ENCODE peak calls at places on chromosomes 13 and 19, in nine cellular contexts. P, Q, S, J, L, R, O, U and C are unnamed samples. For H3K4me1, the result is how much of the 10 kb centered on the place peaks cover.

GRCh38 chr13:90808838-90809237 is 538.6 kb upstream of the MIR17HG start:
- DNase-seq in P (no peak), Q (no peak), S (no peak), J (no peak), L (no peak), R (no peak), O (no peak), U (no peak), C (no peak)

GRCh38 chr13:32811297-32811800 is 204.9 kb upstream of the KL start:
- DNase-seq in P (no peak), Q (no peak), S (no peak), J (no peak), L (no peak), R (peak), O (no peak), U (no peak), C (no peak)

GRCh38 chr19:1261863-1262686 is 7.1 kb upstream of the CIRBP start:
- DNase-seq in P (peak), Q (peak), S (no peak), J (no peak), L (peak), R (peak), O (peak), U (no peak), C (peak)

GRCh38 chr13:96650301-96650886 is 343.9 kb downstream of the OXGR1 start:
- DNase-seq in P (no peak), Q (no peak), S (peak), J (no peak), L (no peak), R (no peak), O (no peak), U (no peak), C (no peak)

GRCh38 chr19:7516281-7516862 is 469 bp downstream of the ZNF358 start:
- DNase-seq in P (no peak), Q (no peak), S (no peak), J (no peak), L (no peak), R (no peak), O (peak), U (no peak), C (no peak)

GRCh38 chr13:46386426-46386995 is 541 bp downstream of the RUBCNL start:
- DNase-seq in P (no peak), Q (no peak), S (no peak), J (peak), L (peak), R (no peak), O (no peak), U (no peak), C (no peak)

GRCh38 chr19:50928841-50929240 is 17.6 kb upstream of the KLK4 start:
- DNase-seq in P (no peak), Q (no peak), S (no peak), J (no peak), L (no peak), R (no peak), O (no peak), U (no peak), C (no peak)

GRCh38 chr19:5253403-5254110 is 87.1 kb downstream of the PTPRS start:
- DNase-seq in P (peak), Q (no peak), S (no peak), J (no peak), L (no peak), R (no peak), O (no peak), U (peak), C (no peak)

GRCh38 chr13:94351292-94352000 is 128.0 kb downstream of the DCT start:
- DNase-seq in P (peak), Q (no peak), S (no peak), J (no peak), L (no peak), R (no peak), O (no peak), U (no peak), C (no peak)

GRCh38 chr13:46831588-46832194 is 34.7 kb upstream of the ESD start:
- DNase-seq in P (peak), Q (peak), S (peak), J (peak), L (peak), R (peak), O (no peak), U (peak), C (peak)

GRCh38 chr19:41802770-41803169 is 6.4 kb downstream of the CEACAM3 start:
- DNase-seq in P (no peak), Q (no peak), S (no peak), J (no peak), L (no peak), R (no peak), O (no peak), U (no peak), C (no peak)

GRCh38 chr13:78608705-78609463 is 5.5 kb upstream of the POU4F1 start:
- DNase-seq in P (no peak), Q (no peak), S (peak), J (no peak), L (no peak), R (no peak), O (no peak), U (no peak), C (no peak)

GRCh38 chr19:19662866-19663291 is 597 bp downstream of the ATP13A1 start:
- DNase-seq in P (peak), Q (no peak), S (no peak), J (no peak), L (no peak), R (no peak), O (no peak), U (no peak), C (no peak)

GRCh38 chr13:51920786-51921185 is 59.0 kb downstream of the CCDC70 start:
- DNase-seq in P (no peak), Q (no peak), S (no peak), J (no peak), L (no peak), R (no peak), O (no peak), U (no peak), C (no peak)

GRCh38 chr19:55579766-55580621 is 654 bp downstream of the ZNF579 start:
- DNase-seq in P (peak), Q (no peak), S (peak), J (no peak), L (no peak), R (no peak), O (peak), U (no peak), C (no peak)

GRCh38 chr19:18274776-18275356 is 614 bp upstream of the IQCN start:
- DNase-seq in P (peak), Q (peak), S (peak), J (peak), L (peak), R (peak), O (peak), U (peak), C (peak)

GRCh38 chr19:13055213-13056051 is 47.2 kb downstream of the LYL1 start:
- DNase-seq in P (peak), Q (peak), S (peak), J (peak), L (no peak), R (peak), O (peak), U (peak), C (peak)

GRCh38 chr19:1087813-1088418 is 7.3 kb downstream of the POLR2E start:
- DNase-seq in P (no peak), Q (peak), S (no peak), J (peak), L (peak), R (peak), O (no peak), U (peak), C (no peak)

GRCh38 chr19:46605356-46605821 is 4.3 kb downstream of the CALM3 start:
- DNase-seq in P (no peak), Q (no peak), S (no peak), J (peak), L (no peak), R (no peak), O (peak), U (no peak), C (no peak)

GRCh38 chr13:111639994-111640393 is 319.6 kb downstream of the TEX29 start:
- DNase-seq in P (no peak), Q (no peak), S (no peak), J (no peak), L (no peak), R (no peak), O (no peak), U (no peak), C (no peak)

GRCh38 chr19:13411899-13412298 is 94.4 kb downstream of the CACNA1A start:
- DNase-seq in P (no peak), Q (no peak), S (no peak), J (no peak), L (no peak), R (no peak), O (no peak), U (no peak), C (no peak)

GRCh38 chr19:3365447-3366103 is 808 bp upstream of the NFIC start:
- DNase-seq in P (peak), Q (peak), S (no peak), J (peak), L (peak), R (peak), O (peak), U (peak), C (peak)

GRCh38 chr19:18895828-18896341 is at the start of gene CERS1:
- DNase-seq in P (no peak), Q (no peak), S (no peak), J (no peak), L (no peak), R (no peak), O (peak), U (no peak), C (no peak)

GRCh38 chr13:37640499-37640898 is 41.9 kb upstream of the POSTN start:
- DNase-seq in P (peak), Q (no peak), S (peak), J (peak), L (no peak), R (no peak), O (no peak), U (no peak), C (no peak)

DNA sequence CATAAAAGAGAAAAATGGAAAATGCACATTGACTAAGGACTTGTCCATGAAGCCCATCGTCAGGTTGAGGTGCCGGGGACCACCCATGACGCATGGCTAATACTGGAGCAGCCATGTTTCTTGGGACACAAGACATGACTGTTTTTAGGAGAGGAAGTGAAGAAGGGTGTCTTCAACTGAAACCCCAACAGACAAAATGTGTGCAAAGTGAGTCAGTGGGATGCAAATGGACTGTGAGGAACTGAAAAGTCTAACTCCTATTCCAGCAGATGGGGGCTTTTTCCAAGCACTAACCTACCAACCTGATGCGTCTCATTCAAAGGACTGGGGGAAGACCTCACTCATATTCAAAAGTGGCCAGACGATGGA is 459.3 kb downstream of the FOXO1 start:
- DNase-seq in P (no peak), Q (no peak), S (no peak), J (no peak), L (no peak), R (no peak), O (no peak), U (no peak), C (no peak)
- H3K4me1 ChIP-seq in P (under half), Q (under half), S (under half), J (under half), L (under half), R (under half), O (under half), U (under half), C (under half)

DNA sequence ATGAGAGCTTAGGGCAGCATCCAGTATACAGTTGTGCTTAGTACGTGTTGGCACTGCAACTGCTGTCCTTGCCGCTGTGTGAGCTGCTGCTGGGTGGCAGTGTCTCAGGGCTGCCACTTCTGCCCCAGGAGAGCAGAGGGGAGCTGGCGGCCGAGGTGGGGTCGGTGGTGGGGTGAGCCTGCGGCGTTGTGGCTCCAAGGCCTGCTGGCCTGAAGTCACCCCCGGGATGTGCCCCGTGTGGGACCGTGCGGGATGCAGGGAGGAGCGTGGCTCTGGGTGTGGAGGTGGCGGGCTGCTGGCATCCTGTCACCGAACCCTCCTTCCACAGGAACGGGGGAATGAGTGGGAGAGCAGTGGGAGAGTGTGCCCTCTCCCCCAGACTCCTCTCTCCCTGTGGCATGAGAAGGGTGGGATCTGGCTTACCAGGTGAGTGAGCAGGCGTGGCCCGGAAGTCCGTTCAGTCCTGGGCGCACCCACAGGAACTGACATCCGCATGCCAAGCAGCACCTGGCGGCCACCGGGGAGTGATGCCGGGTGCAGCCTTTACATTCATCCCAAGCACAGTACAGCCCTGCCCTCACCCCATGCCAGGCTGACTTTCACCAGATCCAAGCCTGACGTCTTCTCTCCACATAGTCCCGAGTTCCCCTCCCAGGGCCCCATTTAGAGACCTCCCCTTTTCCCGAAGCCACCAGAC is 26.5 kb downstream of the MCF2L start:
- DNase-seq in P (no peak), Q (no peak), S (no peak), J (no peak), L (peak), R (peak), O (no peak), U (no peak), C (no peak)
- TF ChIP-seq CTCF in P (no peak), Q (no peak), S (no peak), J (no peak), L (no peak), R (peak), O (no peak), U (no peak), C (no peak)

GRCh38 chr19:39401549-39402416 is 4.9 kb upstream of the ZFP36 start:
- DNase-seq in P (peak), Q (peak), S (no peak), J (peak), L (peak), R (peak), O (no peak), U (peak), C (peak)

GRCh38 chr19:39400997-39401548 is 5.6 kb upstream of the ZFP36 start:
- DNase-seq in P (no peak), Q (no peak), S (no peak), J (no peak), L (no peak), R (no peak), O (no peak), U (no peak), C (no peak)

GRCh38 chr19:39399684-39400465 is 6.8 kb upstream of the ZFP36 start:
- DNase-seq in P (no peak), Q (no peak), S (no peak), J (no peak), L (no peak), R (no peak), O (no peak), U (no peak), C (no peak)

GRCh38 chr19:39398297-39398864 is 7.2 kb downstream of the MED29 start:
- DNase-seq in P (peak), Q (peak), S (no peak), J (peak), L (peak), R (peak), O (peak), U (peak), C (peak)

DNA sequence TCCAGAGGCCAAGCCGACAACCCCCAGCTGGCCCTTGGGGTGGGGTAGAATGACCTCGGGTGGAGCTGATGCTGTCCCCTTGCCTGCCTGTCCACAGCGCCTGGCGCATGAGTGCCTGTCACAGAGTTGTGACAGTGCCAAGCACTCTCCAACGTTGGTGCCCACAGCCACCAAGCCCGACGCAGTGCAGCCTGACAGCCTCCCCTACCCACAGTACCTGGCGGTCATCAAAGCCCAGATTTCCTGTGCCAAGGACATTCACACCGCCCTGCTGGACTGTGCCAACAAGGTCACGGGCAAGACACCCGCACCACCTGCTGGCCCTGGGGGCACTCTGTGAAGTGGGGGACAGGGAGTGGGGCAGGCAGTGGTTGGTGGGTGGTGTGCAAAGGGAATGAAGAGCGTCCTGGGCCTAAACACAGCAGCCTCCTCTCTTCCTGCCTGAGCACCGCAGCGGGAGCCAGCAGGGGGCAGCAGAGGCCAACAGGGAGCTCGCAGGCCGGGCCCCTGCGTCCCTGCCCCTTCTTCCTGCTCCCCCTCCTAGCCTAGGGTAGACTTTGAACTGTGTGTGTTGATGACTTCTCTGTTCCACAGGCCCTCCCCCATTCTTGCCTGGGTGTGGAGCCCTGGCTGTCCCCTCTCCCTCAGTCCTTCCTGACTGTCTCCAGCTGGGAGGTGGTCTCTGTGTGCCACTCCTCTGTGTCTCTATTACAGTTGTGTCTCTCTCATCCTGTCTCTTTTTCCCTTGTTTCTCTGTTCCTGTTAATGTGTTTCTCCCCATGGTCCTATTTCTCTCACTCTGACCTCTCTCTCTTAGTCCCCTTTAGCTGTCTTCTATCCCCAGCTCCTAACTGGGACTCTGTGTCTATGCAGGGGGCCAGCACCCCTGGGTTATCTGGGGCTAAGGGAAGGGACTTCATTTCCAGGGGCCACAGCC is 6.5 kb downstream of the MED29 start:
- DNase-seq in P (peak), Q (peak), S (peak), J (peak), L (peak), R (peak), O (peak), U (peak), C (peak)
- TF ChIP-seq POLR2A in P (peak), Q (peak), S (no peak), J (no peak), L (peak), R (peak), O (peak), U (no peak), C (no peak)

GRCh38 chr13:48579167-48579918 is 46.5 kb upstream of the RCBTB2 start:
- DNase-seq in P (no peak), Q (peak), S (no peak), J (no peak), L (no peak), R (peak), O (no peak), U (no peak), C (no peak)
- H3K4me1 ChIP-seq in P (under half), Q (under half), S (under half), J (under half), L (under half), R (under half), O (under half), U (under half), C (under half)

GRCh38 chr13:109939105-109939504 is 152.7 kb upstream of the IRS2 start:
- DNase-seq in P (no peak), Q (no peak), S (no peak), J (no peak), L (no peak), R (no peak), O (no peak), U (no peak), C (no peak)
- TF ChIP-seq CTCF in P (no peak), Q (no peak), S (no peak), J (no peak), L (no peak), R (no peak), O (no peak), U (no peak), C (no peak)

GRCh38 chr19:35938282-35939224 is 2.4 kb downstream of the LRFN3 start:
- DNase-seq in P (no peak), Q (no peak), S (no peak), J (no peak), L (no peak), R (no peak), O (no peak), U (no peak), C (no peak)

GRCh38 chr19:35939307-35940077 is 3.3 kb downstream of the LRFN3 start:
- DNase-seq in P (no peak), Q (no peak), S (no peak), J (no peak), L (no peak), R (no peak), O (no peak), U (no peak), C (no peak)

GRCh38 chr19:35937345-35938281 is 1.4 kb downstream of the LRFN3 start:
- DNase-seq in P (no peak), Q (no peak), S (no peak), J (no peak), L (no peak), R (no peak), O (no peak), U (no peak), C (no peak)

GRCh38 chr19:35936738-35937268 is 629 bp downstream of the LRFN3 start:
- DNase-seq in P (no peak), Q (no peak), S (no peak), J (no peak), L (no peak), R (no peak), O (no peak), U (no peak), C (no peak)

DNA sequence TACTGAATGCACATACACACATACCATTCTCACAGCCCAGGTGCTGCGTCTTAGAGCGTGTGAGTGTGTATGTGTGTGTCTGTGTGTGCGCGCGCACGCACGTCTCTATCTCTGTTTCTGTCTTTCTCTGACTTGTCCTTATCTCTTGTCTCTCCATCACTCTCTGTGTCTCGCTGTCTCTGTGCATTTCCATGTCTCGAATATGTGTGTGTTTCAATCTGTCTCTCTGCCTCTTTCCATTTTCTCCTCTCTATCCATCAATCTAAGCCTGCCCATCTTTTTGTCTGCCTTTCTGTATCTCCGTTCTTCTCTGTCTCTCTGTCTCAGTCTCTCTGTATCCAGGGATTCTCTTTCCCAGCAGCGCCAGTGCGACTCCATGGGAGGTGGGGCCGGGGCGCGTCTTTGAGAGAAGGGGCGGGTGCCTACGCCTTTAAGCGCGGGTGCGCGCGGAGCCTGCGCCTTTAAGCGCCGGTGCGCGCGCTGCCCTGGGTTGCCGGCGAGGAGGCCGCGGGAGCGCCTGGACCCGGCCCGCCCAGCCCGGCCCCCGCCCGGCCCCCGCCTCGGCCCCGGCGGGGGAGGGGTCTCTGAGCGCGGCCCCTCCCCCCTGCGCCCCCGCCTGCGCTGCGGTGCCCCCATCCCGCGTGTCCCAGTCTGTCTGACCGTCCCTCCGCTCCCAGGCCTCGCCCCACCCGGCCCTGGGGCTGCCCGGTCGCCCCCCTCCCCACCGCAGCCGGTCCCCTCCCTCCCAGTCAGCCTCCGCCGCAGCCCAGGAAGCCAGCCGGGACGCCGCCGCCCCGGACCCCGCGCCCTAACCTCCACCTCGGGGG is at the start of gene LRFN3:
- DNase-seq in P (peak), Q (peak), S (peak), J (peak), L (peak), R (peak), O (peak), U (peak), C (peak)
- TF ChIP-seq POLR2A in P (no peak), Q (no peak), S (no peak), J (no peak), L (no peak), R (no peak), O (no peak), U (no peak), C (peak)